ENCODE peak calls at places on chromosomes 13 and 19, in six cellular contexts. S, O, Z, T, K and V are unnamed samples.
A peak's percentile ranks its signal among the peaks of the same experiment; 100 is the strongest.

GRCh38 chr13:41827507-41828213 is 133.2 kb downstream of the VWA8 start:
- DNase-seq in O (no peak), T (peak; percentile 49), K (no peak), Z (no peak), S (no peak), V (peak; percentile 32)

GRCh38 chr13:98837896-98838295 is 85.4 kb upstream of the SLC15A1 start:
- DNase-seq in K (no peak), Z (no peak), S (no peak), O (no peak), T (no peak), V (no peak)

GRCh38 chr13:30323524-30323923 is 16.2 kb upstream of the KATNAL1 start:
- DNase-seq in Z (no peak), S (no peak), K (no peak), O (no peak), T (no peak), V (no peak)

GRCh38 chr13:35768126-35768525 is 291.6 kb upstream of the MAB21L1 start:
- DNase-seq in K (no peak), S (no peak), T (no peak), Z (no peak), O (no peak), V (no peak)

GRCh38 chr19:46943150-46943946 is 76.3 kb upstream of the NPAS1 start:
- DNase-seq in O (no peak), S (no peak), T (no peak), K (no peak), Z (no peak), V (no peak)

GRCh38 chr19:48859711-48860572 is 8.5 kb downstream of the PLEKHA4 start:
- DNase-seq in K (peak; percentile 84), Z (peak; percentile 94), O (no peak), S (no peak), T (no peak), V (no peak)

GRCh38 chr19:17779281-17779930 is 15.5 kb upstream of the B3GNT3 start:
- DNase-seq in T (peak; percentile 55), O (no peak), S (no peak), Z (no peak), K (no peak), V (no peak)

GRCh38 chr19:27762933-27763332 is 1450.0 kb downstream of the UQCRFS1 start:
- DNase-seq in Z (no peak), T (no peak), S (no peak), O (no peak), K (no peak), V (no peak)

GRCh38 chr13:78187781-78188180 is 269.1 kb upstream of the EDNRB start:
- DNase-seq in T (no peak), O (no peak), K (no peak), S (no peak), Z (no peak), V (no peak)

GRCh38 chr13:51453959-51454703 is 1.3 kb upstream of the INTS6 start:
- DNase-seq in O (peak; percentile 23), S (peak; percentile 55), K (no peak), T (peak; percentile 42), Z (peak; percentile 43), V (no peak)

GRCh38 chr19:5046339-5047039 is 77.6 kb downstream of the KDM4B start:
- DNase-seq in Z (peak; percentile 85), K (peak; percentile 81), O (peak; percentile 90), S (peak; percentile 10), T (peak; percentile 84), V (no peak)

GRCh38 chr13:93505104-93505952 is 278.7 kb downstream of the GPC6 start:
- DNase-seq in T (no peak), K (no peak), S (no peak), O (no peak), Z (no peak), V (no peak)

GRCh38 chr19:31761281-31761913 is 412.2 kb upstream of the TSHZ3 start:
- DNase-seq in Z (no peak), T (no peak), S (no peak), K (no peak), O (no peak), V (no peak)

GRCh38 chr19:34500656-34501120 is 19.1 kb downstream of the WTIP start:
- DNase-seq in T (no peak), S (no peak), K (peak; percentile 57), Z (no peak), O (no peak), V (no peak)

GRCh38 chr13:42997381-42997780 is 5.3 kb upstream of the EPSTI1 start:
- DNase-seq in T (no peak), K (no peak), S (no peak), O (no peak), Z (no peak), V (no peak)

GRCh38 chr19:51131780-51132680 is 7.3 kb downstream of the SIGLEC9 start:
- DNase-seq in T (no peak), Z (no peak), K (peak; percentile 78), S (no peak), O (no peak), V (no peak)
- TF ChIP-seq CTCF in T (no peak), Z (no peak), K (peak; percentile 22), S (no peak), O (no peak), V (no peak)

GRCh38 chr19:21482863-21483276 is 22.5 kb upstream of the ZNF429 start:
- DNase-seq in S (peak; percentile 44), Z (peak; percentile 75), K (peak; percentile 83), O (no peak), T (no peak), V (no peak)
- TF ChIP-seq CTCF in S (peak; percentile 83), Z (peak; percentile 90), K (peak; percentile 93), O (peak; percentile 63), T (peak; percentile 32), V (peak; percentile 40)

DNA sequence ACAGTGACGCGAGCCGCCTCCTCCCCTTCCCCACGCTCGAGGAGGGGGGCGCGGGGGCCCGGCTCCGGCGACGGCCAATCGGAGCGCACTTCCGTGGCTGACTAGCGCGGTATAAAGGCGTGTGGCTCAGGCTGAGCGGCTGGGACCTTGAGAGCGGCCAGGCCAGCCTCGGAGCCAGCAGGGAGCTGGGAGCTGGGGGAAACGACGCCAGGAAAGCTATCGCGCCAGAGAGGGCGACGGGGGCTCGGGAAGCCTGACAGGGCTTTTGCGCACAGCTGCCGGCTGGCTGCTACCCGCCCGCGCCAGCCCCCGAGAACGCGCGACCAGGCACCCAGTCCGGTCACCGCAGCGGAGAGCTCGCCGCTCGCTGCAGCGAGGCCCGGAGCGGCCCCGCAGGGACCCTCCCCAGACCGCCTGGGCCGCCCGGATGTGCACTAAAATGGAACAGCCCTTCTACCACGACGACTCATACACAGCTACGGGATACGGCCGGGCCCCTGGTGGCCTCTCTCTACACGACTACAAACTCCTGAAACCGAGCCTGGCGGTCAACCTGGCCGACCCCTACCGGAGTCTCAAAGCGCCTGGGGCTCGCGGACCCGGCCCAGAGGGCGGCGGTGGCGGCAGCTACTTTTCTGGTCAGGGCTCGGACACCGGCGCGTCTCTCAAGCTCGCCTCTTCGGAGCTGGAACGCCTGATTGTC is at the start of gene JUNB:
- DNase-seq in K (peak; percentile 99), S (peak; percentile 96), O (peak; percentile 98), T (peak; percentile 95), Z (peak; percentile 98), V (peak; percentile 96)
- TF ChIP-seq CTCF in K (peak; percentile 11), S (no peak), O (no peak), T (no peak), Z (no peak), V (no peak)

DNA sequence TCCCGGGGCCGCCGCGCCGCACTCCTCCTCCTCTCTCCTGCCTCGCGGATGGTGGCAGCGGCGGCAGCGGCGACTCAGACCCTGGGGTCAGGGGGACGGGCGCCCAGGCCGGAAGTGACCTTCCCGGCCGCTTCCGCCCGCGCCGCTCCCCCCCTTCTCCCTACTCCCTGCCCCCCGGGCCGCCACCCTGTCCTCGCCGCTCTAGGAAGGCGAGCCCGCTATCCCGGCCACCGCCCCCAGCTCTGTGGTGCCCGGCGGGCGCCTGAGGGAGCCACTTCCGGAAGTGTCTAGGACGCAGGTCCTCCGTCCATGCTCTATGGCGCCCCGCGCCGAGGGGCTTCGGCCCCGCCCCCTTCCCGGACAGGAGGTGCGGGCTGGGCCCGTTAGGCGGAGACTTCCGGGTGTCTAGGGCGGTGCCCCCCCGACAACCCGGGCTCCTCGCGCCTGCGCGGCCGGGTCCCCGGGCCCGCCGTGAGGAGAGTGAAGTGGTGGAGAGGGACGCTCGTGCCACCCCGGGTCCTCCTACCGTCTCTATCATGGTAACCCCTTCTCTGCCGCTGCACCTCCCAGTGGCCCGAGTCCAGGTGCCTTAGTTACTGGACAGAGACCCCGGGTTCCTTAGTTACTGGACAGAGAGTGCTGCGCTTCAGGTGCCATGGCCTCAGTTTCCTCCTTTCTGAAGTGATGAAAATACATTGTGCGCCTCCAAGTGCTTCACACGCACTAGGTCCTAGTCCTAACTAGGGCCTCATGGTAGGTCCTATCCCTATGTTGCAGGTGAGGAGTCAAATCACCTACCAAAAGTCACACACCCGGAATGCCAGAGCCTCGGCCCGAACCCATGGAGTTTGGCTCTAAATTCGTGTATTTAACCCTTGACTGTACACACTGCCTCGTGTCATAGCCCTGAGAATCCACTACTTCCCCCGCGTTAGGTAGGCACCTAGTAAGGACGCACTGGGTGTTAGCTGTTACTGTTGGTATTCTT is at the start of gene ZNF787:
- DNase-seq in K (peak; percentile 99), S (peak; percentile 99), T (peak; percentile 97), O (peak; percentile 98), Z (peak; percentile 99), V (peak; percentile 96)
- TF ChIP-seq CTCF in K (no peak), S (no peak), T (no peak), O (no peak), Z (no peak), V (no peak)

GRCh38 chr19:6224308-6224675 is 55.5 kb downstream of the MLLT1 start:
- DNase-seq in S (no peak), T (no peak), K (no peak), Z (no peak), O (no peak), V (no peak)
- TF ChIP-seq CTCF in S (no peak), T (no peak), K (no peak), Z (no peak), O (no peak), V (no peak)

GRCh38 chr19:15412832-15413231 is 6.0 kb downstream of the AKAP8L start:
- DNase-seq in T (no peak), O (no peak), S (no peak), K (no peak), Z (no peak), V (no peak)
- TF ChIP-seq CTCF in T (no peak), O (no peak), S (no peak), K (no peak), Z (no peak), V (no peak)

GRCh38 chr13:74889321-74889720 is 592.6 kb downstream of the TBC1D4 start:
- DNase-seq in S (no peak), K (no peak), Z (no peak), O (peak; percentile 11), T (no peak), V (no peak)

GRCh38 chr13:74886496-74886895 is 595.5 kb downstream of the TBC1D4 start:
- DNase-seq in S (no peak), T (no peak), Z (no peak), O (no peak), K (no peak), V (no peak)

DNA sequence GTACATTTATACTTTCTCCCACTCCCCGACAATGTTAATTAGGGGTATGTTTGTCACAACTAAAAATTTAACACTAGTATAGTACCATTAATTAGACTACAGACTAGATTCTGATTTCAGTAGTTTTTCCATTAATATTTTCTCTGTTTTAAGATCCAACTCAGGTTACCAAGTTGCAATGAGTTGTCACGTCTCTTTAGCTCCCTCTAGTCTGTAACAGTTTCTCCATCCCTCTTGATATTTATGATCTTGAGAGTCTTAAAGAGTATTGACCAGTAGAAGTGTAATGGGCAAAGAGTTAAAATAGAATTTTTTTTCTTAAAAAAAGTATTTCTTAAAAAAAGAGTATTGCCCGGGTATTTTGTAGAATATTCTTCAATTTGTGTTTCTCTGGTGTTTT is 598.1 kb downstream of the TBC1D4 start:
- DNase-seq in O (no peak), S (peak; percentile 1), T (no peak), K (no peak), Z (no peak), V (no peak)
- TF ChIP-seq CTCF in O (no peak), S (peak; percentile 48), T (no peak), K (no peak), Z (no peak), V (no peak)